ENCODE peak calls at places on chromosome 6, in eight cellular contexts. E is NCI-H510A; H is H4; A is T-helper 17 cell; G is NCI-H187 treated with DMSO at 0.1 percent for 48 hours; K is MV-4-11; N is left lung; Y is activated T-helper 2 cell treated with anti-CD3 and anti-CD28 coated beads, Interferon-gamma antibody, Interleukin-2, Interleukin-4, amounts not matched to agents 10 μg/mL and 5 μg/mL and 100 μg/mL, durations not matched to agents 14 hours and 24 hours and 36 hours. J is an unnamed sample.

GRCh38 chr6:166278579-166279392 is 29.4 kb downstream of the PRR18 start:
- DNase-seq in E (no peak), H (no peak), A (no peak), G (no peak), K (no peak), N (no peak), Y (no peak), J (no peak)

GRCh38 chr6:34115396-34116314 is 30.2 kb downstream of the GRM4 start:
- DNase-seq in E (no peak), H (no peak), A (no peak), G (no peak), K (no peak), N (no peak), Y (no peak), J (peak)

GRCh38 chr6:20589266-20589665 is 55.0 kb downstream of the CDKAL1 start:
- DNase-seq in E (no peak), H (no peak), A (no peak), G (no peak), K (peak), N (no peak), Y (no peak), J (no peak)

GRCh38 chr6:41704028-41704427 is 31.4 kb downstream of the TFEB start:
- DNase-seq in E (no peak), H (no peak), A (no peak), G (no peak), K (no peak), N (no peak), Y (no peak), J (no peak)

GRCh38 chr6:30541515-30542403 is 14.5 kb downstream of the GNL1 start:
- DNase-seq in E (peak), H (peak), A (peak), G (peak), K (peak), N (peak), Y (peak), J (peak)

GRCh38 chr6:63805808-63806572 is 170.4 kb downstream of the PHF3 start:
- DNase-seq in E (no peak), H (peak), A (no peak), G (no peak), K (peak), N (no peak), Y (no peak), J (peak)

GRCh38 chr6:145752638-145753037 is 17.3 kb upstream of the EPM2A start:
- DNase-seq in E (no peak), H (no peak), A (no peak), G (no peak), K (no peak), N (no peak), Y (no peak), J (no peak)

GRCh38 chr6:32895006-32895345 is 41.0 kb downstream of the PSMB9 start:
- DNase-seq in E (no peak), H (no peak), A (no peak), G (no peak), K (no peak), N (peak), Y (no peak), J (no peak)

GRCh38 chr6:37171141-37171969 is 1.4 kb downstream of the PIM1 start:
- DNase-seq in E (no peak), H (peak), A (no peak), G (no peak), K (no peak), N (peak), Y (peak), J (peak)

J was measured in mesendoderm.